ENCODE peak calls at places on chromosomes 7 and 10, in ten cellular contexts. Y is progenitor cell of endocrine pancreas, G is HepG2, D is neural progenitor cell, L is astrocyte of the spinal cord, M is OCI-LY7, A is fibroblast of pulmonary artery, Q is psoas muscle, K is AG09319, T is transverse colon. N is an unnamed sample.

GRCh38 chr7:33157781-33158180 is 28.4 kb downstream of the BBS9 start:
- DNase-seq in Y (no peak), G (no peak), D (no peak), L (no peak), M (no peak), A (no peak), Q (no peak), K (peak), T (no peak), N (no peak)

GRCh38 chr7:105218939-105219770 is 169.6 kb downstream of the SRPK2 start:
- DNase-seq in Y (no peak), G (no peak), D (no peak), L (peak), M (no peak), A (peak), Q (no peak), K (no peak), T (no peak), N (no peak)

GRCh38 chr7:141242568-141242967 is 168.7 kb downstream of the TMEM178B start:
- DNase-seq in Y (no peak), G (no peak), D (no peak), L (no peak), M (no peak), A (no peak), Q (no peak), K (no peak), T (no peak), N (no peak)

GRCh38 chr10:55668326-55668922 is 692.6 kb downstream of the ZWINT start:
- DNase-seq in Y (no peak), G (peak), D (peak), L (no peak), M (peak), A (no peak), Q (no peak), K (no peak), T (no peak), N (no peak)

GRCh38 chr10:91635401-91636400 is 2.8 kb upstream of the PPP1R3C start:
- DNase-seq in Y (peak), G (peak), D (peak), L (peak), M (peak), A (peak), Q (no peak), K (no peak), T (peak), N (peak)

GRCh38 chr10:124539935-124540641 is 78.5 kb downstream of the LHPP start:
- DNase-seq in Y (peak), G (peak), D (peak), L (peak), M (peak), A (peak), Q (peak), K (no peak), T (peak), N (peak)

GRCh38 chr10:78255214-78255613 is 221.6 kb downstream of the RPS24 start:
- DNase-seq in Y (no peak), G (no peak), D (no peak), L (no peak), M (no peak), A (no peak), Q (no peak), K (no peak), T (no peak), N (no peak)

GRCh38 chr7:138879356-138879755 is 81.4 kb upstream of the ATP6V0A4 start:
- DNase-seq in Y (no peak), G (no peak), D (no peak), L (no peak), M (no peak), A (no peak), Q (no peak), K (no peak), T (no peak), N (no peak)

GRCh38 chr7:156504687-156505545 is 135.7 kb upstream of the RNF32 start:
- DNase-seq in Y (no peak), G (peak), D (no peak), L (no peak), M (no peak), A (no peak), Q (no peak), K (no peak), T (no peak), N (no peak)

GRCh38 chr10:481636-482035 is 207.8 kb downstream of the DIP2C start:
- DNase-seq in Y (no peak), G (no peak), D (no peak), L (no peak), M (no peak), A (no peak), Q (no peak), K (no peak), T (no peak), N (no peak)

GRCh38 chr10:113708640-113709039 is 28.9 kb downstream of the CASP7 start:
- DNase-seq in Y (no peak), G (no peak), D (no peak), L (no peak), M (no peak), A (no peak), Q (no peak), K (no peak), T (no peak), N (no peak)

GRCh38 chr10:13180788-13181187 is 19.4 kb downstream of the MCM10 start:
- DNase-seq in Y (no peak), G (no peak), D (no peak), L (no peak), M (no peak), A (no peak), Q (no peak), K (no peak), T (no peak), N (no peak)

DNA sequence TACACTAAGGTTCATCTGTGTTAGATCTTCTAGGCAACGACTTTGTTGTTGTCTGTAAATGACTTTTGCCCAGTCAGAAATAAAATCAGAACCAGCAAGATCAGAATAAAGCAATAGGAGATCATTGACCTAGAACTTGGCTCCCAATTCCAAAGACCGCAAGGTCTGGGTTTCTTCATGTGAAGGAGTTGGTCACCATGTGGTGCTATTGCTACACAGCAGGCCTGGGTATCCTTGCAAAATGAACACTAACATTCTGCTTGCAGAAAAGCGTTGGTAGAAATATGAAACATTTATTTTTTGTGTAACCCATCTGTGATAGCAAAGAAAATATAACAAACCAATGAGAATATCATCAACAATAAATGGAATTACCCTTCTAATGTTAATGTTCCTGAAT is 831.0 kb downstream of the NXPH1 start:
- DNase-seq in Y (no peak), G (no peak), D (no peak), L (no peak), M (no peak), A (no peak), Q (no peak), K (no peak), T (no peak), N (no peak)
- TF ChIP-seq CTCF in Y (no peak), G (no peak), D (no peak), L (no peak), M (no peak), A (no peak), Q (no peak), K (no peak), T (no peak), N (no peak)

GRCh38 chr7:135211179-135211945 is at the start of gene WDR91:
- DNase-seq in Y (peak), G (peak), D (peak), L (peak), M (peak), A (peak), Q (peak), K (peak), T (peak), N (peak)
- TF ChIP-seq CTCF in Y (no peak), G (peak), D (peak), L (peak), M (peak), A (no peak), Q (no peak), K (peak), T (no peak), N (no peak)

DNA sequence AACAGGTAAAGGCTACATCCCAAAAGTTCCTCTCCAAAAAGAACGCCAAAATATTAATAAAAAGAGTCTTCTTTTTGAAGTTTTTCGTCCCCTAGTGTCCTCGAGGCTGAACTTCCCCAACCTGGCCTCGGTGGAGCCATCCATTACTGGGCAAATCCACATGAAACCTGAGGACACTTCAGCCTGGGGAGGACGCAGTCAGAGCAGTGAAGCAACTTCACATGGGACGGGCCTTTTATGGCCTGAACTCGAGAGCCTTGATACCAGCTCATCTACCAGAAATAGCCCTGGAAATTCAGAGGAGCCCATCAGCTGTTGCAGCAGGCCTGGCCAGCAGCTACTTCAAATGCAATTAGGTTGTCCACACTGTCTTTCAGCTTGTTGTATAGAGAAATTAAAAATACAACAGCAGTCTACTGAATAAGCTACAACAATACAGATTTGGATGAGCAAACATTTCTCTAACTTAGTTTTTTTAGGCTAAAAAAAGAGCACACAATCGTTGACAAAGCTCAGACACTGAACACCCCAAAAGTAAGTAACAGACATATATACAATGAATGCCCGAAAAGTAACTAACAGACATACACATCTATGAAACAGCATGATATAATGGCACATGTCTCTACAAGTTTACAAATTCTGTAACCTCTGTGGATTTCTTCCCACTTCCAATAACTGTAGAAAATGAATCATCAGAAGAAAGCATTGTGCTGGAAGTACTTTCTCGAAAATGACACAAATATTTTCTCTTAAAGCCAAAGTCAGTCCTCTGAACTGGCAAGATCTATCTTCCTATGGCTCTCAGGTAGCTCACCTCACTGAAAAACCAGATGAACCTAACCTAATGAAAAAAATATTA is at the start of gene SVIL:
- DNase-seq in Y (no peak), G (peak), D (peak), L (peak), M (no peak), A (peak), Q (peak), K (no peak), T (peak), N (no peak)
- TF ChIP-seq CTCF in Y (no peak), G (peak), D (no peak), L (no peak), M (no peak), A (no peak), Q (peak), K (no peak), T (peak), N (no peak)

GRCh38 chr10:17733620-17734019 is 18.4 kb upstream of the TMEM236 start:
- DNase-seq in Y (no peak), G (no peak), D (no peak), L (no peak), M (no peak), A (no peak), Q (no peak), K (no peak), T (no peak), N (no peak)

GRCh38 chr10:17734432-17735110 is 17.4 kb upstream of the TMEM236 start:
- DNase-seq in Y (no peak), G (no peak), D (no peak), L (no peak), M (no peak), A (no peak), Q (no peak), K (no peak), T (no peak), N (no peak)

GRCh38 chr10:17735166-17735941 is 16.6 kb upstream of the TMEM236 start:
- DNase-seq in Y (no peak), G (no peak), D (no peak), L (no peak), M (no peak), A (peak), Q (peak), K (no peak), T (no peak), N (no peak)

GRCh38 chr10:17737021-17737965 is 14.7 kb upstream of the TMEM236 start:
- DNase-seq in Y (no peak), G (peak), D (peak), L (peak), M (peak), A (peak), Q (peak), K (no peak), T (no peak), N (no peak)

DNA sequence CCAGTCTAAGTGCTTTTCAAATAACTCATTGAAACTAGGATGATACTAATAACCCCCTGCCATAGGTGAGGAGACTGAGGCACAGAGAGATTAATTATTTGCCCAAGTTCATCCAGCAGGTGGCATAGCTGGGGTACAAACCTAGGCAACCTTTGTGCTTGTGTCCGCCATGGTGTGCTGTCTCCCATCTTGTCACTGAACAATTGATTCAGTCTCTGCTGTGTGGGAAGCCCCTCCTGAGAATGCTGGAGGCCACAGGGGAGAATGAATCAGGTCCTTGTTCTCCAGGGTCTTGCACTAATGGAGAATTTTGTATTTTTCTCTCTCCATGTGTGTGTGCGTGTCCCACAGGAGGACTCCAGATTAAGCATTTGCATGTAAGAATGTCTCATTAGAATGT is 15.8 kb upstream of the TMEM236 start:
- DNase-seq in Y (no peak), G (no peak), D (no peak), L (no peak), M (peak), A (no peak), Q (no peak), K (no peak), T (no peak), N (no peak)
- TF ChIP-seq CTCF in Y (peak), G (peak), D (no peak), L (no peak), M (peak), A (no peak), Q (no peak), K (no peak), T (no peak), N (no peak)

GRCh38 chr7:115679976-115680375 is 350.6 kb downstream of the TFEC start:
- DNase-seq in Y (no peak), G (peak), D (peak), L (peak), M (peak), A (peak), Q (no peak), K (no peak), T (peak), N (no peak)
- TF ChIP-seq CTCF in Y (peak), G (peak), D (peak), L (peak), M (peak), A (peak), Q (peak), K (peak), T (peak), N (no peak)

N was measured in omental fat pad.